ENCODE peak calls at places on chromosomes 11 and 22, in five cellular contexts. P, L, T, N and V are unnamed samples. For H3K4me1, the result is how much of the 10 kb centered on the place peaks cover.

GRCh38 chr22:35367331-35367886 is 13.5 kb upstream of the HMOX1 start:
- ATAC-seq in P (no peak), L (peak), T (peak), N (no peak), V (no peak)

GRCh38 chr11:130315354-130315970 is 745 bp upstream of the ZBTB44 start:
- ATAC-seq in P (no peak), L (peak), T (peak), N (no peak), V (no peak)

GRCh38 chr22:38921126-38921525 is 36.3 kb upstream of the APOBEC3A start:
- ATAC-seq in P (no peak), L (no peak), T (no peak), N (no peak), V (no peak)

GRCh38 chr11:6544921-6545850 is 48.1 kb downstream of the DNHD1 start:
- ATAC-seq in P (no peak), L (no peak), T (no peak), N (no peak), V (peak)

GRCh38 chr11:125903753-125904659 is at the start of gene DDX25:
- ATAC-seq in P (no peak), L (no peak), T (no peak), N (no peak), V (no peak)

GRCh38 chr11:17506942-17507341 is 30.3 kb upstream of the ABCC8 start:
- ATAC-seq in P (peak), L (peak), T (no peak), N (no peak), V (no peak)

GRCh38 chr22:38271927-38272372 is 860 bp downstream of the TMEM184B start:
- ATAC-seq in P (peak), L (peak), T (peak), N (no peak), V (peak)

GRCh38 chr11:67371549-67372231 is 1.7 kb downstream of the CLCF1 start:
- ATAC-seq in P (peak), L (peak), T (peak), N (peak), V (no peak)

GRCh38 chr11:88631497-88631896 is 294.0 kb upstream of the CTSC start:
- ATAC-seq in P (no peak), L (no peak), T (no peak), N (no peak), V (no peak)

GRCh38 chr22:20089977-20090729 is 10.1 kb downstream of the DGCR8 start:
- ATAC-seq in P (no peak), L (no peak), T (no peak), N (no peak), V (no peak)

GRCh38 chr11:12251651-12252560 is 125.5 kb upstream of the PARVA start:
- ATAC-seq in P (no peak), L (no peak), T (no peak), N (peak), V (no peak)

GRCh38 chr11:47714554-47715081 is 551 bp downstream of the AGBL2 start:
- ATAC-seq in P (peak), L (peak), T (no peak), N (peak), V (peak)

GRCh38 chr22:37594237-37594636 is 14.3 kb upstream of the LGALS2 start:
- ATAC-seq in P (no peak), L (no peak), T (no peak), N (no peak), V (no peak)

GRCh38 chr11:19382131-19382611 is 141.4 kb upstream of the E2F8 start:
- ATAC-seq in P (no peak), L (no peak), T (no peak), N (no peak), V (no peak)

GRCh38 chr11:32421992-32422391 is 13.3 kb downstream of the WT1 start:
- ATAC-seq in P (no peak), L (no peak), T (no peak), N (peak), V (no peak)

GRCh38 chr11:71064702-71065515 is 187.5 kb downstream of the SHANK2 start:
- ATAC-seq in P (no peak), L (no peak), T (no peak), N (no peak), V (no peak)

GRCh38 chr22:19343470-19343869 is 52.0 kb upstream of the CLTCL1 start:
- ATAC-seq in P (no peak), L (no peak), T (no peak), N (no peak), V (no peak)

GRCh38 chr11:115715371-115715770 is 211.2 kb upstream of the CADM1 start:
- ATAC-seq in P (no peak), L (no peak), T (no peak), N (no peak), V (no peak)

GRCh38 chr11:5507177-5507576 is 2.6 kb downstream of the UBQLN3 start:
- ATAC-seq in P (no peak), L (no peak), T (no peak), N (peak), V (no peak)

GRCh38 chr11:72602250-72602904 is 71.8 kb downstream of the PDE2A start:
- ATAC-seq in P (no peak), L (no peak), T (no peak), N (no peak), V (no peak)

GRCh38 chr11:19121646-19122045 is 4.7 kb downstream of the ZDHHC13 start:
- ATAC-seq in P (no peak), L (no peak), T (no peak), N (no peak), V (no peak)

GRCh38 chr11:36469881-36470802 is 39.9 kb downstream of the TRAF6 start:
- ATAC-seq in P (no peak), L (peak), T (peak), N (no peak), V (no peak)

GRCh38 chr11:85941380-85941973 is 86.3 kb downstream of the CCDC83 start:
- ATAC-seq in P (peak), L (peak), T (no peak), N (peak), V (peak)

GRCh38 chr11:130547761-130548490 is 99.5 kb downstream of the ADAMTS15 start:
- ATAC-seq in P (no peak), L (no peak), T (no peak), N (no peak), V (no peak)

GRCh38 chr11:33635161-33635560 is 65.5 kb downstream of the C11orf91 start:
- ATAC-seq in P (no peak), L (no peak), T (peak), N (no peak), V (peak)

GRCh38 chr11:121415861-121416260 is 36.3 kb upstream of the SORL1 start:
- ATAC-seq in P (no peak), L (no peak), T (no peak), N (no peak), V (no peak)

GRCh38 chr22:17586831-17587440 is 23.6 kb downstream of the SLC25A18 start:
- ATAC-seq in P (peak), L (no peak), T (no peak), N (peak), V (no peak)

GRCh38 chr22:33192156-33192555 is 134.0 kb upstream of the SYN3 start:
- ATAC-seq in P (no peak), L (no peak), T (no peak), N (no peak), V (no peak)

GRCh38 chr22:23564276-23564675 is 15.8 kb downstream of the IGLL1 start:
- ATAC-seq in P (no peak), L (no peak), T (no peak), N (no peak), V (no peak)

GRCh38 chr11:14775897-14776296 is 116.1 kb downstream of the CYP2R1 start:
- ATAC-seq in P (no peak), L (no peak), T (no peak), N (no peak), V (no peak)

GRCh38 chr11:127470485-127470884 is 469.9 kb upstream of the KIRREL3 start:
- ATAC-seq in P (no peak), L (peak), T (no peak), N (no peak), V (no peak)

DNA sequence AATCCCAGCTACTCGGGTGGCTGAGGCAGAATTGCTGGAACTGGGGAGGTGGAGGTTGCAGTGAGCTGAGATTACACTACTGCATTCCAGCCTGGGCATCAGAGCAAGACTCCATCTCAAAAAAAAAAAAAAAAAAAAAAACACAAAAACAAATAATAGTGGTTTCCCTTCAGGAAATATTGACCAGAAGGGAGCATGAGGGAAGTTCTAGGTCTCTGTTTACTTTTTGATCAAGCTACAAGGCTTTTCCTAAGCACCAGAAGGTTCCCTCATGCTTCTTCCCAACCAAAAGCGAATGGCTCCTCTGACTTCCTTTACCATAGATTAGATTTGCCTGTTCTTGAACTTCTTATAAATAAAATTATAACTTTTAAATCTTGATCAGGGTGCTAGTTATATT is 18.3 kb downstream of the MYO18B start:
- ATAC-seq in P (peak), L (no peak), T (no peak), N (no peak), V (no peak)
- H3K4me1 ChIP-seq in P (under half), L (under half), T (under half), N (under half), V (under half)

GRCh38 chr11:57566035-57566504 is 1.4 kb downstream of the UBE2L6 start:
- ATAC-seq in P (peak), L (peak), T (peak), N (no peak), V (peak)
- TF ChIP-seq EP300 in P (no peak), L (no peak), T (peak), N (no peak), V (no peak)

GRCh38 chr11:1694064-1694845 is 2.7 kb upstream of the KRTAP5-6 start:
- ATAC-seq in P (peak), L (peak), T (peak), N (peak), V (peak)

GRCh38 chr11:1692708-1693326 is 4.2 kb upstream of the KRTAP5-6 start:
- ATAC-seq in P (no peak), L (no peak), T (no peak), N (no peak), V (no peak)

GRCh38 chr11:1694846-1695547 is 2.0 kb upstream of the KRTAP5-6 start:
- ATAC-seq in P (no peak), L (no peak), T (no peak), N (no peak), V (no peak)

GRCh38 chr11:1691878-1692707 is 4.9 kb upstream of the KRTAP5-6 start:
- ATAC-seq in P (no peak), L (no peak), T (no peak), N (no peak), V (no peak)

DNA sequence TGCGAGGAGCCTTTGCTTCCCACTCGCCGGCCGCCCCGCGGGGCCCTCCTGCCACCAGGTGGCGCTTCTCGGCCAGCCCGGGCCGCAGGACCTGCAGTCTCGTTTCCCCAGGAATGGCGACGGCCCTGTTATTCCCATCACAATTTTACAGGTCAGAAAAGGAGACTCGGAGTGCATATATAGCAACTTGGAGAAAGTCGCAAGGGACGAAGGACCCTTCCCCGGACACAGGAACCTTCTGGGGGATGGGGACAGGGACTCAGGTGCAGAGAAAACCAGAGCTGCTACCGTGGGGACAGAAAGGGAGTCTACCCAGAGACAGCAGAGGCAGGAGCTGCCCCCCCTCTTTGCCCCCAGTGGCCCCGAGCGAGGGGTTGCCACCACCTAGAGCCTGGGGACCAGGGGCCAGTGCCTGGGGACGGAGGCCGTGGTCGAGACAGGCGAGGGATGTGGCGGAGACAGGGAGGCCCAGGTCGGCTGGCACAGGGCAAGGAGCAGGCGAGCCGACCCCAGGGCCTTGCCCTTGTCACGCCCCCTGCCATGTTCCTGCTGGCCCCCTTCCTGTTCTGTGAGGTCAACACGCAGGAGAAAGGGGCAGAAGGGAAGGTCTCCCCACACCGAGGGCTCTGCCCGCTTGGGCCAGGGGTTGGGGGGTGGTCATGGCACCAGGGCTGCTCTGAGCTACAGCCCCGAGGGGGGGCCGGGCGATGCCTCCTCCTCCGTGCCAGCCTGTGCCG is 3.5 kb upstream of the KRTAP5-6 start:
- ATAC-seq in P (no peak), L (peak), T (peak), N (peak), V (peak)
- TF ChIP-seq POLR2AphosphoS5 in P (no peak), L (no peak), T (no peak), N (no peak), V (no peak)

DNA sequence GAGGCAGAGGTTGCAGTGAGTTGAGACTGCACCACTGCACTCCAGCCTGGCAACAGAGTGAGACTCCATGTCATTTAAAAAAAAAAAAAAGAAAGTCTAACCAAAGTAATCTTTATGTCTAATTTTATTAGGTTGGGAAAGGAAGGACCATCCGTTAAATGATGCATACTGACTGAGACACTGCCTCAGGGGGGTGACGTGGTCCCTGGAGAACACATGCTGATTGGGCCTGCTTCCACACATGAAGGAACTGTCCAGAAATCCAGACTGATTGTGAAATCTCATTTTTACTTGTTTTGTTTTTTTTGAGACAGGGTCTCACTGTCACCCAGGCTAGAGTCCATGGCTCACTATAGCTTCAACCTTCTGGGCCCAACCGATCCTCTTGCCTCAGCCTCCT is 5.5 kb downstream of the SF3A1 start:
- ATAC-seq in P (no peak), L (no peak), T (no peak), N (no peak), V (no peak)
- H3K4me1 ChIP-seq in P (under half), L (under half), T (under half), N (under half), V (under half)

DNA sequence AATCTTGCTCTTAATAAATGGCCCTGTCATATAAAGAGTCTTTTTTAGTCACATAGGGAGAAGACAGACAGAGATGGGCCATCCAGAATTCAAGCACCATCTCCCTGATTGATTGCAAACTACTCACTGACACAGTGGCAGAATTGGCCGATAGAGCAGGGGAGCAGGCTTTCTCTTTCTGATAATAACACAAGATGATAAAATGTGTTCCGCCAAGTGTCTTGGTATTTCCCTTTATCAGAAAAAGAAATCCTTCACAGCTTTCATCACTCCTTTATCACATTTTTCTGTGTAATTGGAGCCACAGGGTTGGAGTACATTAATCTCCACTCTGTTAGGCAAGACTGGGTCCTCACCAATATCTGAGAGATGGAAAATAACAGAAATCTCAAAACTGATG is 406.0 kb downstream of the TMEM135 start:
- ATAC-seq in P (no peak), L (no peak), T (no peak), N (no peak), V (no peak)
- TF ChIP-seq EP300 in P (no peak), L (no peak), T (no peak), N (no peak), V (no peak)

GRCh38 chr11:9740202-9740881 is 76.5 kb downstream of the SWAP70 start:
- ATAC-seq in P (no peak), L (no peak), T (peak), N (no peak), V (no peak)
- TF ChIP-seq POLR2AphosphoS5 in P (no peak), L (no peak), T (no peak), N (no peak), V (no peak)